ENCODE peak calls at places on chromosome 3, in six cellular contexts. One of them, this sample, is unnamed.

GRCh38 chr3:45907769-45908705 is 21.7 kb downstream of the CCR9 start:
- DNase-seq in A549: no peak
- DNase-seq in HEK293T: no peak
- DNase-seq in IMR-90: peak; percentile 83
- DNase-seq in GM12878: no peak
- DNase-seq in K562: no peak
- DNase-seq in this sample: no peak

GRCh38 chr3:131730581-131730980 is 227.8 kb upstream of the MRPL3 start:
- DNase-seq in A549: no peak
- DNase-seq in HEK293T: no peak
- DNase-seq in IMR-90: no peak
- DNase-seq in GM12878: no peak
- DNase-seq in K562: no peak
- DNase-seq in this sample: no peak

GRCh38 chr3:51932471-51933370 is 9.0 kb downstream of the RRP9 start:
- DNase-seq in A549: no peak
- DNase-seq in HEK293T: no peak
- DNase-seq in IMR-90: no peak
- DNase-seq in GM12878: no peak
- DNase-seq in K562: no peak
- DNase-seq in this sample: no peak

GRCh38 chr3:190076138-190076537 is 44.6 kb downstream of the P3H2 start:
- DNase-seq in A549: no peak
- DNase-seq in HEK293T: no peak
- DNase-seq in IMR-90: peak; percentile 21
- DNase-seq in GM12878: no peak
- DNase-seq in K562: no peak
- DNase-seq in this sample: no peak

GRCh38 chr3:160577551-160578195 is 12.3 kb upstream of the KPNA4 start:
- DNase-seq in A549: peak; percentile 39
- DNase-seq in HEK293T: peak; percentile 42
- DNase-seq in IMR-90: peak; percentile 21
- DNase-seq in GM12878: no peak
- DNase-seq in K562: no peak
- DNase-seq in this sample: peak; percentile 12

GRCh38 chr3:54917172-54917571 is 10.7 kb downstream of the LRTM1 start:
- DNase-seq in A549: no peak
- DNase-seq in HEK293T: no peak
- DNase-seq in IMR-90: peak; percentile 41
- DNase-seq in GM12878: no peak
- DNase-seq in K562: no peak
- DNase-seq in this sample: no peak

GRCh38 chr3:138686771-138687221 is 78.2 kb downstream of the FAIM start:
- DNase-seq in A549: peak; percentile 52
- DNase-seq in HEK293T: peak; percentile 7
- DNase-seq in IMR-90: peak; percentile 89
- DNase-seq in GM12878: peak; percentile 82
- DNase-seq in K562: peak; percentile 82
- DNase-seq in this sample: peak; percentile 89

GRCh38 chr3:43872901-43873300 is 182.2 kb downstream of the ABHD5 start:
- DNase-seq in A549: peak; percentile 85
- DNase-seq in HEK293T: no peak
- DNase-seq in IMR-90: peak; percentile 41
- DNase-seq in GM12878: no peak
- DNase-seq in K562: no peak
- DNase-seq in this sample: no peak

GRCh38 chr3:65231544-65231943 is 543.7 kb upstream of the ADAMTS9 start:
- DNase-seq in A549: no peak
- DNase-seq in HEK293T: no peak
- DNase-seq in IMR-90: no peak
- DNase-seq in GM12878: no peak
- DNase-seq in K562: no peak
- DNase-seq in this sample: no peak

GRCh38 chr3:52891164-52891563 is 6.2 kb downstream of the STIMATE start:
- DNase-seq in A549: no peak
- DNase-seq in HEK293T: no peak
- DNase-seq in IMR-90: no peak
- DNase-seq in GM12878: no peak
- DNase-seq in K562: no peak
- DNase-seq in this sample: no peak

GRCh38 chr3:145183261-145183660 is 977.7 kb downstream of the PLOD2 start:
- DNase-seq in A549: no peak
- DNase-seq in HEK293T: no peak
- DNase-seq in IMR-90: no peak
- DNase-seq in GM12878: no peak
- DNase-seq in K562: no peak
- DNase-seq in this sample: no peak

GRCh38 chr3:176310641-176311040 is 886.6 kb downstream of the TBL1XR1 start:
- DNase-seq in A549: no peak
- DNase-seq in HEK293T: no peak
- DNase-seq in IMR-90: no peak
- DNase-seq in GM12878: no peak
- DNase-seq in K562: no peak
- DNase-seq in this sample: no peak

GRCh38 chr3:22685598-22685997 is 517.5 kb upstream of the UBE2E2 start:
- DNase-seq in A549: peak; percentile 5
- DNase-seq in HEK293T: no peak
- DNase-seq in IMR-90: no peak
- DNase-seq in GM12878: no peak
- DNase-seq in K562: no peak
- DNase-seq in this sample: peak; percentile 4

GRCh38 chr3:50573566-50574279 is 4.4 kb downstream of the HEMK1 start:
- DNase-seq in A549: no peak
- DNase-seq in HEK293T: no peak
- DNase-seq in IMR-90: no peak
- DNase-seq in GM12878: no peak
- DNase-seq in K562: no peak
- DNase-seq in this sample: no peak

GRCh38 chr3:97712919-97713318 is 51.6 kb upstream of the ARL6 start:
- DNase-seq in A549: no peak
- DNase-seq in HEK293T: no peak
- DNase-seq in IMR-90: no peak
- DNase-seq in GM12878: no peak
- DNase-seq in K562: no peak
- DNase-seq in this sample: no peak

GRCh38 chr3:131007782-131008181 is 18.8 kb downstream of the ASTE1 start:
- DNase-seq in A549: no peak
- DNase-seq in HEK293T: no peak
- DNase-seq in IMR-90: peak; percentile 28
- DNase-seq in GM12878: no peak
- DNase-seq in K562: no peak
- DNase-seq in this sample: no peak

GRCh38 chr3:59766165-59766872 is 716.5 kb upstream of the CFAP20DC start:
- DNase-seq in A549: no peak
- DNase-seq in HEK293T: no peak
- DNase-seq in IMR-90: peak; percentile 93
- DNase-seq in GM12878: no peak
- DNase-seq in K562: no peak
- DNase-seq in this sample: no peak

GRCh38 chr3:132222868-132223538 is 94.2 kb upstream of the ACP3 start:
- DNase-seq in A549: no peak
- DNase-seq in HEK293T: no peak
- DNase-seq in IMR-90: no peak
- DNase-seq in GM12878: no peak
- DNase-seq in K562: no peak
- DNase-seq in this sample: no peak

GRCh38 chr3:89795506-89795905 is 688.1 kb downstream of the EPHA3 start:
- DNase-seq in A549: no peak
- DNase-seq in HEK293T: no peak
- DNase-seq in IMR-90: no peak
- DNase-seq in GM12878: no peak
- DNase-seq in K562: no peak
- DNase-seq in this sample: no peak

GRCh38 chr3:132399054-132399929 is 18.0 kb upstream of the DNAJC13 start:
- DNase-seq in A549: peak; percentile 37
- DNase-seq in HEK293T: peak; percentile 66
- DNase-seq in IMR-90: peak; percentile 68
- DNase-seq in GM12878: no peak
- DNase-seq in K562: peak; percentile 45
- DNase-seq in this sample: peak; percentile 23

GRCh38 chr3:127820871-127821853 is 1.2 kb downstream of the MGLL start:
- DNase-seq in A549: no peak
- DNase-seq in HEK293T: no peak
- DNase-seq in IMR-90: peak; percentile 56
- DNase-seq in GM12878: no peak
- DNase-seq in K562: no peak
- DNase-seq in this sample: no peak

GRCh38 chr3:183503738-183504137 is 51.8 kb downstream of the KLHL6 start:
- DNase-seq in A549: no peak
- DNase-seq in HEK293T: no peak
- DNase-seq in IMR-90: no peak
- DNase-seq in GM12878: no peak
- DNase-seq in K562: no peak
- DNase-seq in this sample: no peak

GRCh38 chr3:135018171-135018923 is 223.3 kb downstream of the EPHB1 start:
- DNase-seq in A549: no peak
- DNase-seq in HEK293T: no peak
- DNase-seq in IMR-90: no peak
- DNase-seq in GM12878: no peak
- DNase-seq in K562: no peak
- DNase-seq in this sample: no peak

GRCh38 chr3:45498532-45498931 is 96.0 kb upstream of the LIMD1 start:
- DNase-seq in A549: no peak
- DNase-seq in HEK293T: no peak
- DNase-seq in IMR-90: no peak
- DNase-seq in GM12878: no peak
- DNase-seq in K562: no peak
- DNase-seq in this sample: no peak

GRCh38 chr3:186044973-186045372 is 63.9 kb downstream of the ETV5 start:
- DNase-seq in A549: no peak
- DNase-seq in HEK293T: no peak
- DNase-seq in IMR-90: peak; percentile 53
- DNase-seq in GM12878: no peak
- DNase-seq in K562: peak; percentile 41
- DNase-seq in this sample: peak; percentile 92

DNA sequence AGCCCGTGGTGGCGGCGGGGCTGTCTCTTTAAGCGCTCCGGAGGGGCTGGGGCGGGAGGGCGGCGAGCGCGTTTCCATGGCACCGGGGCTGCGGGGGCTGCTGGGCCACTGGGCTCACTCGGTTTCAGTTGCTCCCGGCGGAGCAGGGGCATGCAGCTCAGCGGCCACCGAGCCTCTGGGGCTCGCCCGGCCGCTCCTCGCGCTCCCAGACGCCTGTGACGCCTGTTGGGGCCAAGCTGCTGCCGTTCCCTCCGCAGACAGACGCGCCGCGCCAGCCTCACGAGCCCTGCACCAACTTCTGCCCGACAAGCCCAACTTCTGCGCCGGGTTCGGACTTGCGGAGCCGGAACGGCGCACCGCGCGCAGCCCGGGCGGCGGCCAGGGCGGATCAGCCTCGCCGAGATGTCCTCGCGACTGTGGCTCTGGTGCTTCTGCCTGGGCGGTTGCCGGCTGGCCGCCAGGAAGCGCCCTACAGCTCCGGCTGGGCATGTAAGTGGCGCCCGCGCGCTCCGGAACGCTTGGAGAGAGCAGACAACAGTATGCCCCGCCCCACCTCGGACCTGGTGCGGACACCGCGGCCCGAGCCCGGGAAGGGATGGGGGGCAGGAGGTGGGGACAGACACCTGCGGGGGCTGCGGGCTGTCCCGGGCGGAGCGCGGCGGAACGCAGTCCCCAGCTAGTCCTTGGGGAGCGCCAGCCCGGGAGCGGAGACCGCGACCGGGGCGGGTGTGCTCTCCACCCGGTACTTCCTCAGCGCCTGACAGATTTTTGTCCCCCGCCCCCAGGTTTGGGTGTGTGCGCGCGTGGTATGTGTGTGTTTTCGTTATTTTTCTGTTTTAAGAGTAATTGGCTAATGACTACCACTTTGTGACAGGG is 154.1 kb upstream of the GOLIM4 start:
- DNase-seq in A549: peak; percentile 80
- DNase-seq in HEK293T: peak; percentile 79
- DNase-seq in IMR-90: peak; percentile 63
- DNase-seq in GM12878: no peak
- DNase-seq in K562: peak; percentile 2
- DNase-seq in this sample: peak; percentile 54
- TF ChIP-seq BHLHE40 in A549: no peak
- TF ChIP-seq BHLHE40 in HEK293T: no peak
- TF ChIP-seq BHLHE40 in IMR-90: no peak
- TF ChIP-seq BHLHE40 in GM12878: no peak
- TF ChIP-seq BHLHE40 in K562: no peak
- TF ChIP-seq BHLHE40 in this sample: no peak

DNA sequence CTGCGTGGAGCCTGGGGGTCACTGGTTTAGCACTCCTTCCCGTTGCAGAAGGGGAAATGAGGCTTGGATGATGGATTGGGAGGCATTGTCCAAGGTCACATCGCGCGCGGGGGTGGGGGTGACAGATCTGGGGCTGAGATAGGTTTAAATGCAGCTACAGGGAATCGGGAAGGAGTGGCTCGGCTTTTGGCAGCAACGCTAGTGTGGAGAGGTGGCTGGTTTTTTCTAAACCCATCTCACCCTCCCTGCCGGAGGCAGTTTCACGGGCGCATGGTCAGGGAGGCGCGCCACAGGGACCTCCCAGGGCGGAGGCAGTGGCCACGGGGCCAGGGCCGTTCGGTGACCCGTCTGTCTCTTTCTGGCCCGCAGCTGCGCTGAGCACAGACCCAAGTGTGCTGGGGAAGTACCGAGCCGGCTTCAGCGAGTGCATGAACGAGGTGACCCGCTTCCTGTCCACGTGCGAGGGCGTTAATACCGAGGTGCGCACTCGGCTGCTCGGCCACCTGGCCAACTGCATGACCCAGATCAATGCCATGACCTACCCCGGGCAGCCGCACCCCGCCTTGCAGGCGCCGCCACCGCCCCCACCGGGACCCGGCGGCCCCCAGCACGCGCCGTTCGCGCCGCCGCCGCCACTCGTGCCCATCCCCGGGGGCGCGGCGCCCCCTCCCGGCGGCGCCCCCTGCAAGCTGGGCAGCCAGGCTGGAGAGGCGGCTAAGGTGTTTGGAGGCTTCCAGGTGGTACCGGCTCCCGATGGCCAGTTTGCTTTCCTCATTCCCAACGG is 1.6 kb downstream of the HES1 start:
- DNase-seq in A549: peak; percentile 65
- DNase-seq in HEK293T: no peak
- DNase-seq in IMR-90: peak; percentile 68
- DNase-seq in GM12878: no peak
- DNase-seq in K562: peak; percentile 76
- DNase-seq in this sample: peak; percentile 29
- TF ChIP-seq BHLHE40 in A549: no peak
- TF ChIP-seq BHLHE40 in HEK293T: no peak
- TF ChIP-seq BHLHE40 in IMR-90: peak; percentile 80
- TF ChIP-seq BHLHE40 in GM12878: peak; percentile 97
- TF ChIP-seq BHLHE40 in K562: peak; percentile 82
- TF ChIP-seq BHLHE40 in this sample: peak; percentile 71

GRCh38 chr3:150738688-150739087 is 24.3 kb downstream of the SIAH2 start:
- DNase-seq in A549: no peak
- DNase-seq in HEK293T: no peak
- DNase-seq in IMR-90: no peak
- DNase-seq in GM12878: no peak
- DNase-seq in K562: peak; percentile 72
- DNase-seq in this sample: no peak
- TF ChIP-seq BHLHE40 in A549: no peak
- TF ChIP-seq BHLHE40 in HEK293T: no peak
- TF ChIP-seq BHLHE40 in IMR-90: no peak
- TF ChIP-seq BHLHE40 in GM12878: no peak
- TF ChIP-seq BHLHE40 in K562: no peak
- TF ChIP-seq BHLHE40 in this sample: no peak

GRCh38 chr3:102532901-102533300 is 98.1 kb downstream of the ZPLD1 start:
- DNase-seq in A549: no peak
- DNase-seq in HEK293T: no peak
- DNase-seq in IMR-90: peak; percentile 4
- DNase-seq in GM12878: no peak
- DNase-seq in K562: no peak
- DNase-seq in this sample: no peak
- TF ChIP-seq BHLHE40 in A549: no peak
- TF ChIP-seq BHLHE40 in HEK293T: no peak
- TF ChIP-seq BHLHE40 in IMR-90: no peak
- TF ChIP-seq BHLHE40 in GM12878: no peak
- TF ChIP-seq BHLHE40 in K562: no peak
- TF ChIP-seq BHLHE40 in this sample: no peak